ENCODE peak calls at places on chromosomes 2 and 18, in eight cellular contexts. U is CD8-positive, alpha-beta memory T cell; O is cardiac muscle cell; Y is mesendoderm; N is Panc1; K is GM23248; G is BJ; Q is adipocyte. D is an unnamed sample. For H3K36me3, the result is how much of the 10 kb centered on the place peaks cover.

GRCh38 chr2:241161646-241162281 is 11.5 kb downstream of the PPP1R7 start:
- DNase-seq in U (no peak), O (no peak), Y (no peak), N (no peak), K (peak), G (peak), Q (peak), D (peak)

GRCh38 chr18:46264255-46264654 is 160.1 kb downstream of the HAUS1 start:
- DNase-seq in U (no peak), O (no peak), Y (peak), N (no peak), K (peak), G (no peak), Q (peak), D (peak)

GRCh38 chr2:134625311-134625710 is 93.5 kb downstream of the TMEM163 start:
- DNase-seq in U (no peak), O (no peak), Y (no peak), N (no peak), K (no peak), G (no peak), Q (no peak), D (no peak)

GRCh38 chr18:51427012-51427411 is 229.5 kb upstream of the MEX3C start:
- DNase-seq in U (no peak), O (no peak), Y (peak), N (no peak), K (no peak), G (no peak), Q (no peak), D (peak)

GRCh38 chr2:45494275-45494977 is 116.6 kb downstream of the SRBD1 start:
- DNase-seq in U (no peak), O (peak), Y (peak), N (peak), K (peak), G (no peak), Q (peak), D (peak)

GRCh38 chr2:9483107-9483506 is 8.8 kb downstream of the IAH1 start:
- DNase-seq in U (no peak), O (no peak), Y (no peak), N (no peak), K (no peak), G (no peak), Q (no peak), D (no peak)

GRCh38 chr18:70221156-70221910 is 15.8 kb upstream of the RTTN start:
- DNase-seq in U (no peak), O (no peak), Y (peak), N (no peak), K (no peak), G (no peak), Q (no peak), D (no peak)

GRCh38 chr18:70431203-70431624 is 142.4 kb downstream of the SOCS6 start:
- DNase-seq in U (no peak), O (no peak), Y (peak), N (no peak), K (peak), G (peak), Q (peak), D (peak)

GRCh38 chr2:71151620-71152019 is 21.2 kb downstream of the MPHOSPH10 start:
- DNase-seq in U (no peak), O (no peak), Y (no peak), N (no peak), K (no peak), G (no peak), Q (no peak), D (no peak)

GRCh38 chr2:230904856-230905447 is 20.1 kb downstream of the GPR55 start:
- DNase-seq in U (no peak), O (no peak), Y (no peak), N (no peak), K (no peak), G (no peak), Q (no peak), D (no peak)

GRCh38 chr2:201448701-201449100 is 2.6 kb downstream of the TRAK2 start:
- DNase-seq in U (no peak), O (no peak), Y (no peak), N (no peak), K (no peak), G (no peak), Q (no peak), D (no peak)

GRCh38 chr2:21382980-21383520 is 259.3 kb downstream of the TDRD15 start:
- DNase-seq in U (no peak), O (no peak), Y (no peak), N (no peak), K (no peak), G (no peak), Q (no peak), D (no peak)

GRCh38 chr2:21381421-21381820 is 257.7 kb downstream of the TDRD15 start:
- DNase-seq in U (no peak), O (no peak), Y (no peak), N (no peak), K (no peak), G (no peak), Q (no peak), D (no peak)

DNA sequence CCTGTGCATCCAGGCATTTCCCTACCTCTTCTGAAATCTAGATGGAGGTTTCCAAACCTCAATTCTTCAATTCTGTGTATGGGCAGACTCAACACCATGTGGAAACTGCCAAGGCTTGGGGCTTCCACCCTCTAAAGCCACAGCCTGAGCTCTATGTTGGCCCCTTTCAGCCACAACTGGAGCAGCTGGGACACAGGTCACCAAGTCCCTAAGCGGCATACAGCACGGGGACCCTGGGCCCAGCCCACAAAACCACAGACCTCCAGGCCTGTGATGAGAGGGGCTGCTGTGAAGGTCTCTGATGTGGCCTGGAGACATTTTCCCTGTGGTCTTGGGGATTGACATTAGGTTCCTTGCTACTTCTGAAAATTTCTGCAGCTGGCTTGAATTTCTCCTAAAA is 255.4 kb downstream of the TDRD15 start:
- DNase-seq in U (no peak), O (no peak), Y (no peak), N (no peak), K (no peak), G (no peak), Q (no peak), D (no peak)
- H3K36me3 ChIP-seq in U (under half), O (under half), Y (under half), N (under half), K (under half), G (under half), Q (under half), D (under half)

GRCh38 chr2:215361876-215362561 is 50.2 kb downstream of the ATIC start:
- DNase-seq in U (no peak), O (no peak), Y (no peak), N (no peak), K (peak), G (no peak), Q (peak), D (no peak)

GRCh38 chr2:215364157-215365155 is 52.6 kb downstream of the ATIC start:
- DNase-seq in U (no peak), O (no peak), Y (no peak), N (no peak), K (peak), G (no peak), Q (peak), D (no peak)

GRCh38 chr2:215363039-215363438 is 51.2 kb downstream of the ATIC start:
- DNase-seq in U (no peak), O (no peak), Y (no peak), N (no peak), K (peak), G (no peak), Q (peak), D (no peak)

GRCh38 chr2:215362562-215362904 is 50.7 kb downstream of the ATIC start:
- DNase-seq in U (no peak), O (no peak), Y (no peak), N (no peak), K (peak), G (no peak), Q (peak), D (no peak)

GRCh38 chr2:215363461-215364156 is 51.8 kb downstream of the ATIC start:
- DNase-seq in U (no peak), O (no peak), Y (no peak), N (no peak), K (peak), G (no peak), Q (peak), D (no peak)
- H3K36me3 ChIP-seq in U (under half), O (half or more), Y (under half), N (under half), K (half or more), G (under half), Q (half or more), D (under half)

DNA sequence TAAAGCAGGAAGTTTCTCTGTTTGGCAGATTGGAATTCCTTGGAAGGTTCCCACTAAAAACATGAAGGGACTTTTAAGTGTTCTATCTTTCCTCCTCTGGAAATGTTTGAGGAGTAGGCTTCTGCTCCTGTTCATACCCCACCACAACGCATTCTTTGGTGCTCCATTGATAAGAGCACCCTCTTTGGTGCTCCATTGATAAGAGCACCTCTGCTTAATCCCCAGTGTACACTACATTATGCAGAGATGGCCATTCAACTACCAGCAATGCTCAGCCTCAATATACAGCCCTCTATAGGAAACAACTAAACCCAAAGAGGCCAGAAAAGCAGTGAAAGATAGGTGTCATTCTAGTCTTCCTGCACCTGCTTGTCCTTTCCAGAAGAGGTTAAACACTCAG is 1.9 kb upstream of the CHAC2 start:
- DNase-seq in U (no peak), O (no peak), Y (no peak), N (no peak), K (no peak), G (no peak), Q (no peak), D (no peak)
- H3K36me3 ChIP-seq in U (under half), O (under half), Y (under half), N (under half), K (under half), G (under half), Q (under half), D (under half)

DNA sequence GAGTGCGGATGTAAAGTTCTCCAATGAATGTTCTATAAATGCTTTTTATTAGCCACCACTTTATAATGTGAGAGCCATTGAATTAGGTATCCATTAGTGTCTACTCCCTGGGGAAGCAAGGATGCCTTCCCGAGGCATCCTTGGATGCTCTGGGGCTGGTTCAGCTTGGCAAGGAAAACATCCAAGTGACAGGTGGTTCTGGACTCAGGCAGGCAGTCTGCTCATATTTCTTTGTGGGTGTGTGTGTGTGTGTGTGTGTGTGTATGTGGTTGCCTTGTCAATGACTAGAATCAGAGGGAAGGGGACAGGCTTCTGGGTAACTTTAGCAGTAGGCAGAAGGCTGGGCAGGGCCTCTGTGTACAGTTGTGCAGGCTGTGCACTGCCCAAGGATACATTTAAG is 149.2 kb downstream of the TSN start:
- DNase-seq in U (no peak), O (no peak), Y (no peak), N (no peak), K (no peak), G (no peak), Q (no peak), D (no peak)
- H3K36me3 ChIP-seq in U (under half), O (under half), Y (under half), N (under half), K (under half), G (under half), Q (under half), D (under half)

DNA sequence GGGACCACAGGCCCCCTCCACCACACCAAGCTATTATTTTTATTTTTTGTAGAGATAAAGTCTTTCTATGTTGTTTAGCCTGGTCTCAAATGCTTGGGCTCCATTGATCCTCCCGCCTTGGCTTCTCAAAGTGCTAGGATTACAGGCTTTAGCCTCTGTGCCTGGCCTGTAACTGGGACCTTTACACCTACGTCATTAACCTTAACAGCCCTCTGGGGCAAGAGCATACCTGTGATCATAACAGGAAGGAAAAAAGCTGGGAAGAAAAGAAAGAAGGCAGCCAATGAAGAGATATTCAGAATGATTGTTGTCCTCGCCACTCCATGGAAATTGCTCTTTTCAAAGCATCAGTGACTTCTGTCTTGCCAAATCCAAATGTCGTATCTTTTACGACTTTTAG is 338.2 kb downstream of the LRRTM1 start:
- DNase-seq in U (no peak), O (no peak), Y (no peak), N (no peak), K (no peak), G (no peak), Q (no peak), D (no peak)
- H3K36me3 ChIP-seq in U (under half), O (under half), Y (under half), N (under half), K (under half), G (under half), Q (under half), D (under half)

DNA sequence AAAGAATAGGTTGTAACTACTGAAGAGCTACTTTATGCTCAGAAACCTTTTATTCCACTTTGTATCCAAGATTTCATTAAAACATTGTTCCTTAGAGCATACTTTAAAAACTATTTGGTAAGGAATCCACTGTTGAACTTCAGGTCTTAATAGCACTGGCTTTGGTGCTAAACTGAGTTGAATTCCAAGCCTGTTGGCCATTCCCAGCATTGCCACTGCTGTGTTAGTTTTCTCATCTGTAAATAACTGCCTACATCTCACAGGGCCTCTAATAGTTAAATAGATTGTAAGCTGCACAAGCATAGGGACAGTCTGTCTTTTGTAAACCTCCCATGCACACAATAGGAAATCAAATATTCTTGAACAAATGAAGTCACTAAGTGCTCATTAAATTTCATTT is 86.6 kb downstream of the ORC4 start:
- DNase-seq in U (no peak), O (no peak), Y (peak), N (no peak), K (no peak), G (no peak), Q (no peak), D (no peak)
- H3K36me3 ChIP-seq in U (under half), O (under half), Y (under half), N (under half), K (under half), G (under half), Q (under half), D (under half)

DNA sequence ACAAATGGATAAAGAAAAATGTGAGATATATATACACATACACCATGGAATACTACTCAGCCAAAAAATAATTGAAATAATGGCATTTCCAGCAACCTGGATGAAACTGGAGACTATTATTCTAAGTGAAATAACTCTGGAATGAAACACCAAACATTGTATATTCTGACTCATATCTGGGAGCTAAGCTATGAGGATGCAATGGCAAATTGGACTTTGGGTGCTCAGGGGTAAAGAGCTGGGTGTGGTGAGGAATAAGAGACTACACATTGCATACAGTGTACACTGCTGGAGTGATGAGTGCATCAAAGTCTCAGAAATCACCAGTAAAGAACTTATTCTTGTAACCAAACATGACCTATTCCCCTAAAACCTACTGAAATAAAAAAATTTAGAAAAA is 636.0 kb upstream of the LRATD1 start:
- DNase-seq in U (no peak), O (no peak), Y (no peak), N (no peak), K (no peak), G (no peak), Q (no peak), D (no peak)
- H3K36me3 ChIP-seq in U (under half), O (under half), Y (under half), N (under half), K (under half), G (under half), Q (under half), D (under half)

D was measured in hepatocyte.